ENCODE peak calls at places on chromosomes 3 and 15, in five cellular contexts. Z is psoas muscle, Y is HepG2, G is tibial artery, F is stomach. A is an unnamed sample. For H3K27me3, the result is how much of the 10 kb centered on the place peaks cover.

GRCh38 chr15:43278869-43279268 is 12.1 kb upstream of the TGM5 start:
- DNase-seq in Z (no peak), Y (no peak), G (no peak), F (no peak), A (no peak)

GRCh38 chr3:143897558-143898305 is 49.5 kb upstream of the SLC9A9 start:
- DNase-seq in Z (no peak), Y (no peak), G (no peak), F (no peak), A (no peak)

GRCh38 chr3:174776123-174776522 is 83.0 kb upstream of the NAALADL2 start:
- DNase-seq in Z (no peak), Y (no peak), G (no peak), F (no peak), A (no peak)

GRCh38 chr3:121992601-121993560 is 29.2 kb downstream of the ILDR1 start:
- DNase-seq in Z (no peak), Y (no peak), G (no peak), F (no peak), A (no peak)

GRCh38 chr3:4772171-4772804 is 206.9 kb upstream of the BHLHE40 start:
- DNase-seq in Z (peak), Y (no peak), G (peak), F (peak), A (peak)

GRCh38 chr3:36653095-36653494 is 111.3 kb downstream of the DCLK3 start:
- DNase-seq in Z (no peak), Y (no peak), G (no peak), F (no peak), A (no peak)

GRCh38 chr15:80317389-80318169 is 65.6 kb upstream of the CTXND1 start:
- DNase-seq in Z (no peak), Y (peak), G (no peak), F (no peak), A (no peak)

GRCh38 chr15:98085003-98085639 is 124.6 kb downstream of the ARRDC4 start:
- DNase-seq in Z (no peak), Y (peak), G (no peak), F (peak), A (no peak)

GRCh38 chr3:184565421-184566211 is 4.0 kb downstream of the EPHB3 start:
- DNase-seq in Z (no peak), Y (no peak), G (no peak), F (peak), A (peak)

GRCh38 chr3:36373084-36373483 is 7.2 kb upstream of the STAC start:
- DNase-seq in Z (no peak), Y (no peak), G (no peak), F (no peak), A (no peak)

GRCh38 chr15:95843241-95843851 is 487.2 kb upstream of the NR2F2 start:
- DNase-seq in Z (no peak), Y (no peak), G (no peak), F (no peak), A (no peak)

GRCh38 chr3:148230473-148230872 is 467.2 kb upstream of the AGTR1 start:
- DNase-seq in Z (no peak), Y (no peak), G (no peak), F (no peak), A (no peak)

GRCh38 chr3:99950921-99951320 is 133.3 kb downstream of the CMSS1 start:
- DNase-seq in Z (no peak), Y (no peak), G (no peak), F (no peak), A (no peak)

GRCh38 chr3:165545059-165545458 is 292.2 kb downstream of the BCHE start:
- DNase-seq in Z (no peak), Y (no peak), G (no peak), F (no peak), A (no peak)

DNA sequence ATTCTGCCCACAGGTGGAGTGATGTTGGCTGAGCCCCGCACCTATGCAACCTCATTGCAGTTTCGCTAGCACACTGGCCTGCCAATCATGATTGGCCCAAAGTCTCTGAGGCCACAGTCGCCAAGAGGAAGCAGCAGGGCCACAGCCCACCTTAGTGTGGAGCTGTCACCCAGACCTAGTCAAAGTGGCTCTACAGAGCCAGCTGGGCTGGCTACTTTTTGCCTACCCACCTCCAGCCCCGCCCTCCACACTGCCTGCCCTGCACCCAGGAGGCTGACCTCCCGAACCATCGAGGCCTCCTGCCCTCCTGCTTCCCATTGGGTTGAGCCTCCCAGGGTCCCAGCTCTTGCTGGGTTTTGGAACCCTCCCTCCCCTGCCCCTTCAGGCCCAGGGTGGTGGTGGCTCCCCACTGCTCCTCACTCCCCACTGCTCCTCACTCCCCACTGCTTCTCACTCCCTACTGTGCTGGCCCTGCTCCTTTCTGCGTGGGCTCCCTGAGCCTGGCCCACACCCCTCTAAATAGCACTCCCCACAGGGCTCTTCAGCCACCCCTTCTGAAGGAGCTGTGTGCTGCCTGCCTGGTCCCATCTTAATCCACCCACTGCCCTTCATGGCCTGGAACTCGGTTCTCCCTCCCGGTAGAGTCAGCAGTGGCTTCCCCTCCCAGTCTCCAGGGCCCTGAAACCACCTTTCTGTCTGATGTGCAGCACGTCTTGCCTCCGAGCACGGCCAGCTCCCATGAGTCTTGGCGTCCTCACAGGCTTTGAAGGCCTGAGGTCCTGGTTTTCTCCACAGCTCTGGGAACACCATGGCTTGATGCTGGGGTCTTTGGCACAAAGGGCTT is 89.3 kb downstream of the WNT7A start:
- DNase-seq in Z (no peak), Y (no peak), G (no peak), F (no peak), A (peak)
- H3K27me3 ChIP-seq in Z (under half), Y (under half), G (half or more), F (under half), A (under half)

GRCh38 chr15:92395557-92395956 is 1.9 kb downstream of the ST8SIA2 start:
- DNase-seq in Z (no peak), Y (no peak), G (no peak), F (no peak), A (no peak)
- H3K4me3 ChIP-seq in Z (no peak), Y (no peak), G (no peak), F (no peak), A (no peak)

DNA sequence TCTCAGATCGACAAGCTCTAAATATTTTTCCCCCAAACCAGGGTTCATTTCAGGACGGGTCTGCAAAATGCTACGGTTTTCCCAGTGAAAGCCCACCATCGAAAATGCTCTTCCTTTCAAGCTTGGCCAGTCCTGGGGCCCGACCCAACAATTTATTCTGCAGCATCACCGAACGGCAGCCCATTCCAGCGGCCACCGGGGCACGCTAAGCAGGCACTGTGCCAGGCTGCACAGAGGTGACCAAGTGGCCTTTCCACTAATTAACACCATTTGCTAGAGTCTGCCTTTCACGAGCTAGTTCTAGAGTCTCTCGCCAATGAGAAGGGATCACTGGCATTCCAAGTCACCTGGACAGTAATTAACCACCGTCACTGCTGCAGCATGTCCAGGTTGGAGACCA is 14.4 kb downstream of the RGMA start:
- DNase-seq in Z (peak), Y (no peak), G (no peak), F (no peak), A (no peak)
- H3K27me3 ChIP-seq in Z (under half), Y (under half), G (under half), F (under half), A (under half)

GRCh38 chr3:140103986-140104645 is 169.1 kb downstream of the CLSTN2 start:
- DNase-seq in Z (no peak), Y (no peak), G (no peak), F (no peak), A (no peak)

GRCh38 chr3:140100479-140100878 is 165.5 kb downstream of the CLSTN2 start:
- DNase-seq in Z (no peak), Y (no peak), G (no peak), F (no peak), A (no peak)

GRCh38 chr3:140097874-140098273 is 162.9 kb downstream of the CLSTN2 start:
- DNase-seq in Z (no peak), Y (no peak), G (no peak), F (no peak), A (no peak)

GRCh38 chr3:140103166-140103565 is 168.2 kb downstream of the CLSTN2 start:
- DNase-seq in Z (no peak), Y (no peak), G (no peak), F (no peak), A (no peak)
- H3K4me3 ChIP-seq in Z (no peak), Y (no peak), G (no peak), F (no peak), A (no peak)

DNA sequence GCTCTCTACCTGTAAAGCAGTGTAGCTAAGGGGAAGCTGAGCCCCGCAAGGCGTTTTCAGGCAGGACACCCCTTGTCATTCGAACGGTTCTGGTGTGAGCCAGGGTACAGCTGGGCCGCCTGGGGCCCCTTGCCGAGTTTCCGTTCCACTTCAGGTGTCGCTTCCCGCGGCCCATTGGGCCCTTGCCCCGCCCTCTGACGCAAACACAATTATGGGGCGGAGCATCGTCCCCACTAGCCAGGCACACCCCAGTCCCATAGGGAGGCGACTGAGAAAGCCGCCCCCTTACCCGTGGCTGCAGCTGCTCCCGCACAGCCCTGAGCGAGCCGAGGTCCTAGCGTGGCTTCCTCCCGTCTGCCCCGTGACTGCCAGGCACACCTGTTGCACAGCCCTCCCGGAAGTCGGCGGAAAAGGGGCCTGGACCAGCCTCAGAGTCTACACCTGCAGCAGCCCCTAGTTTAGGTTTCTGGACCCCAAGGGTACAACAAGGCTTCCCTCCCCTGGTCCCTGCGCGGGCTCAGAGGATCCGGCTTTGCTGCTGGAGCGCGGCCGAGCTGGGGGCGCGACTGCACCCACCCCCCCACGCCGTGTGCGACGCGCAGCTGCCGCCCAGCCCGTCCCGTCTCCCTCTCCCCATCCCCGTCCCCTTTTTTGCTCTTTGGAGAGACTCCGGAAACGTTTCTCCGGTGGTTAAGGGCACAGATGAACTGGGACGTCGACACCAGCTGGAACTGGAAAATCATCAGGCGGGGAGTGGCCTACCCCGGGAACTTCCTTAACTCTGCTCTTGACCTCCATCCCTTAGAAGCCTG is at the start of gene PLSCR2:
- DNase-seq in Z (peak), Y (no peak), G (peak), F (peak), A (peak)
- H3K27me3 ChIP-seq in Z (under half), Y (under half), G (under half), F (under half), A (under half)

DNA sequence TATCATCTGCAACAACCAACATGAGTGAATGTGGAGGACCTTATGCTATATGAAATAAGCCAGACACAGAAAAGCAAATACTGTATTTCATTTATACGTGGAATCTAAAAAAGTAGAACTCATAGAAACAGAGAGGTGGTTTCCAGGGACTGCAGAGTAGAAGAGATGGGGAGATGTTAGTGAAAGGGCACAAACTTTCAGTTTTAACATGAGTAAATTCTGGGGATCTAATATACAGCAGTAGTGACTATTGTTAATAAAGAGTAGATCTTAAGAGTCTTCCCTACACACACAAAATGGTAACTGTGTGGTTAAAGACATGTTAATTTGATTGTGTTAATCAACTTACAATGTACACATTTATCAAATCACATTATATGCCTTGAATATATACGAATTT is 20.9 kb upstream of the MELTF start:
- DNase-seq in Z (no peak), Y (no peak), G (no peak), F (no peak), A (no peak)
- H3K4me3 ChIP-seq in Z (no peak), Y (no peak), G (no peak), F (no peak), A (no peak)

GRCh38 chr3:97927699-97928098 is 44.5 kb downstream of the RIOX2 start:
- DNase-seq in Z (no peak), Y (peak), G (no peak), F (no peak), A (no peak)
- H3K27me3 ChIP-seq in Z (under half), Y (under half), G (under half), F (under half), A (under half)

DNA sequence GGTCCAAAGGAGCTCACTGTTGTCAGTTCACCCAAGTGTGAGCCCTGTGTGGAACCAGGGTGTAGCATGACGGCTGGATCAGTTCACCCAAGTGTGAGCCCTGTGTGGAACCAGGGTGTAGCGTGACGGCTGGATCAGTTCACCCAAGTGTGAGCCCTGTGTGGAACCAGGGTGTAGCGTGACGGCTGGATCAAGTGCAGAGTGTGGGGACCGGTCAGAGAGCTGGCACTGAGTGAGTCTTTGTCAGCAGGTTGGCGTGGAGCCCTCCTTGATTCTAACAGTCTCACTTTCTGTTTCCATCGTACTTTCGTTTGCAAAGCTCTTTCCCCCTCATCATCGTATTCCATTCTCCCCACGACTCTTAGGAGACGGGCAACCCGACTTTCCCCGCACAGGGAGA is 57.9 kb upstream of the DLG1 start:
- DNase-seq in Z (peak), Y (no peak), G (no peak), F (peak), A (peak)
- H3K4me3 ChIP-seq in Z (peak), Y (no peak), G (no peak), F (peak), A (no peak)

A was measured in aorta.